ENCODE peak calls at places on chromosomes 1 and 21, in eight cellular contexts. I, U, H, N, Q, B, V and Z are unnamed samples.

GRCh38 chr1:73821520-73821919 is 376.5 kb downstream of the LRRIQ3 start:
- DNase-seq in V (no peak), I (no peak), N (no peak), Q (no peak), H (no peak), B (no peak), U (no peak), Z (no peak)

GRCh38 chr21:26093094-26093493 is 77.5 kb downstream of the APP start:
- DNase-seq in I (no peak), Q (no peak), B (no peak), U (no peak), N (no peak), V (peak; percentile 45), H (no peak), Z (no peak)

GRCh38 chr1:223478606-223479005 is 85.4 kb downstream of the CCDC185 start:
- DNase-seq in U (no peak), Q (no peak), H (no peak), B (no peak), V (no peak), I (no peak), N (no peak), Z (no peak)

GRCh38 chr1:214213136-214213535 is 67.8 kb upstream of the SMYD2 start:
- DNase-seq in Q (no peak), V (peak; percentile 25), I (no peak), H (no peak), U (no peak), B (no peak), N (no peak), Z (no peak)

GRCh38 chr1:64965239-64966157 is 851 bp downstream of the JAK1 start:
- DNase-seq in Q (peak; percentile 70), B (peak; percentile 47), U (peak; percentile 58), I (no peak), N (peak; percentile 77), V (peak; percentile 40), H (peak; percentile 22), Z (no peak)

GRCh38 chr1:48182441-48182840 is 40.1 kb upstream of the SLC5A9 start:
- DNase-seq in B (no peak), V (no peak), Q (no peak), I (no peak), U (no peak), N (no peak), H (peak; percentile 98), Z (no peak)

GRCh38 chr1:36922593-36923251 is 111.6 kb downstream of the GRIK3 start:
- DNase-seq in H (no peak), U (no peak), Q (no peak), V (no peak), B (no peak), I (no peak), N (no peak), Z (no peak)

GRCh38 chr1:83554174-83554573 is 444.8 kb downstream of the TTLL7 start:
- DNase-seq in H (no peak), B (peak; percentile 14), V (no peak), N (peak; percentile 30), U (no peak), Q (no peak), I (no peak), Z (no peak)

GRCh38 chr1:19330449-19331135 is 18.5 kb downstream of the SLC66A1 start:
- DNase-seq in H (peak; percentile 75), B (no peak), I (no peak), N (no peak), Q (no peak), V (no peak), U (no peak), Z (no peak)

GRCh38 chr1:65541865-65542264 is 121.4 kb downstream of the LEPR start:
- DNase-seq in U (no peak), N (no peak), Q (no peak), B (no peak), H (no peak), I (no peak), V (no peak), Z (no peak)

GRCh38 chr1:66981679-66982078 is 56.9 kb downstream of the MIER1 start:
- DNase-seq in N (no peak), H (no peak), I (no peak), U (peak; percentile 38), B (no peak), V (no peak), Q (no peak), Z (no peak)

GRCh38 chr1:93608188-93609109 is 73.2 kb downstream of the BCAR3 start:
- DNase-seq in Q (no peak), N (peak; percentile 42), B (peak; percentile 24), I (no peak), H (peak; percentile 6), V (no peak), U (no peak), Z (no peak)

GRCh38 chr1:236686815-236687160 is 489 bp downstream of the ACTN2 start:
- DNase-seq in Q (no peak), N (peak; percentile 58), H (no peak), B (peak; percentile 13), I (no peak), U (no peak), V (no peak), Z (no peak)

GRCh38 chr1:170210142-170210541 is 64.4 kb downstream of the NTMT2 start:
- DNase-seq in H (no peak), U (no peak), I (no peak), Q (no peak), B (no peak), N (no peak), V (no peak), Z (no peak)

GRCh38 chr1:205214756-205215155 is 3.3 kb upstream of the DSTYK start:
- DNase-seq in B (no peak), I (no peak), V (no peak), N (no peak), Q (no peak), H (no peak), U (no peak), Z (no peak)

GRCh38 chr21:28821276-28822063 is 171.2 kb downstream of the LTN1 start:
- DNase-seq in B (no peak), N (no peak), Q (no peak), H (no peak), V (no peak), I (no peak), U (no peak), Z (no peak)

GRCh38 chr1:170545476-170545875 is 13.5 kb downstream of the GORAB start:
- DNase-seq in V (peak; percentile 16), U (no peak), B (no peak), Q (no peak), H (no peak), I (no peak), N (no peak), Z (no peak)